ENCODE peak calls at places on chromosome 15, in six cellular contexts. W, P, R, D, M and Z are unnamed samples.

GRCh38 chr15:51401872-51402517 is 60.5 kb downstream of the GLDN start:
- DNase-seq in M (peak; percentile 92), R (no peak), W (peak; percentile 51), P (no peak), D (peak; percentile 34), Z (peak; percentile 78)

GRCh38 chr15:56031836-56032235 is 38.4 kb upstream of the NEDD4 start:
- DNase-seq in M (peak; percentile 29), W (no peak), D (no peak), R (no peak), P (no peak), Z (no peak)

GRCh38 chr15:36742696-36743095 is 163.3 kb downstream of the CDIN1 start:
- DNase-seq in R (no peak), P (no peak), M (no peak), D (no peak), W (no peak), Z (no peak)

GRCh38 chr15:73352082-73352481 is 16.7 kb downstream of the HCN4 start:
- DNase-seq in M (no peak), D (no peak), P (no peak), R (no peak), W (no peak), Z (no peak)

GRCh38 chr15:38864827-38865604 is 300.4 kb upstream of the RASGRP1 start:
- DNase-seq in M (no peak), R (peak; percentile 94), P (peak; percentile 74), D (no peak), W (no peak), Z (peak; percentile 87)

GRCh38 chr15:70799667-70800450 is 36.5 kb upstream of the UACA start:
- DNase-seq in W (no peak), D (no peak), M (no peak), P (peak; percentile 82), R (peak; percentile 98), Z (no peak)

GRCh38 chr15:20353966-20354883 is 187.4 kb downstream of the GOLGA6L6 start:
- DNase-seq in P (peak; percentile 63), M (peak; percentile 91), W (peak; percentile 23), R (no peak), D (peak; percentile 34), Z (peak; percentile 91)

GRCh38 chr15:40957581-40958051 is 4.3 kb downstream of the CHAC1 start:
- DNase-seq in W (no peak), M (no peak), D (no peak), P (peak; percentile 91), R (peak; percentile 24), Z (no peak)

GRCh38 chr15:67140078-67140833 is 74.9 kb downstream of the SMAD3 start:
- DNase-seq in P (peak; percentile 35), R (no peak), W (peak; percentile 47), M (no peak), D (no peak), Z (no peak)

GRCh38 chr15:93250905-93251304 is 161.9 kb upstream of the RGMA start:
- DNase-seq in P (no peak), R (no peak), M (no peak), W (no peak), D (no peak), Z (no peak)

GRCh38 chr15:33309602-33310276 is 1.0 kb upstream of the RYR3 start:
- DNase-seq in R (no peak), D (no peak), W (peak; percentile 36), M (peak; percentile 75), P (peak; percentile 77), Z (no peak)

GRCh38 chr15:58852347-58852746 is 81.1 kb downstream of the SLTM start:
- DNase-seq in M (no peak), R (no peak), P (no peak), D (no peak), W (no peak), Z (no peak)
- TF ChIP-seq CTCF in M (no peak), R (no peak), P (no peak), D (no peak), W (no peak), Z (no peak)

DNA sequence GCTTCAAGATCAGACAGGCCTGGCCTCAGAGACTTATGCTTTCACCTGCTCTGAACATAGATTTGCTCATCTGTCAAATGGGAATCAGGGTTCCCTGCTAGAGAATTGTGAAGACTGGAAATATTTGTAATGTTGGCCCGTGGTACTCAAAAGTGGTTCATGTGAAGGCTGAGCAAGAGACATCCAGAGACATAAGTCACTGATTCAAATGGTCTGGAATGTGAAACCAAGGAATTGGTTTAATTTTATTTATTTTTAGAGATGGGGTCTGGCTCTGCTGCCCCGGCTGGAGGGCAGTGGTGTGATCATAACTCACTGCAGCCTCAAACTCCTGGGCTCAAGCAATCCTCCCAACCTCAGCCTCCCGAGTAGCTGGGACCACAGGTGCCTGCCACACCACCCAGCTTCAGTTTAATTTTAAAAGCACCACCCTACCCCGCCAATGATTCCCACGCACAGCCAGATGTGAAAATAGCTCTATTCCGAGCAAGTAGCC is 60.1 kb downstream of the DAPK2 start:
- DNase-seq in R (no peak), D (no peak), M (no peak), W (no peak), P (no peak), Z (no peak)
- TF ChIP-seq CTCF in R (no peak), D (no peak), M (no peak), W (no peak), P (no peak), Z (no peak)

DNA sequence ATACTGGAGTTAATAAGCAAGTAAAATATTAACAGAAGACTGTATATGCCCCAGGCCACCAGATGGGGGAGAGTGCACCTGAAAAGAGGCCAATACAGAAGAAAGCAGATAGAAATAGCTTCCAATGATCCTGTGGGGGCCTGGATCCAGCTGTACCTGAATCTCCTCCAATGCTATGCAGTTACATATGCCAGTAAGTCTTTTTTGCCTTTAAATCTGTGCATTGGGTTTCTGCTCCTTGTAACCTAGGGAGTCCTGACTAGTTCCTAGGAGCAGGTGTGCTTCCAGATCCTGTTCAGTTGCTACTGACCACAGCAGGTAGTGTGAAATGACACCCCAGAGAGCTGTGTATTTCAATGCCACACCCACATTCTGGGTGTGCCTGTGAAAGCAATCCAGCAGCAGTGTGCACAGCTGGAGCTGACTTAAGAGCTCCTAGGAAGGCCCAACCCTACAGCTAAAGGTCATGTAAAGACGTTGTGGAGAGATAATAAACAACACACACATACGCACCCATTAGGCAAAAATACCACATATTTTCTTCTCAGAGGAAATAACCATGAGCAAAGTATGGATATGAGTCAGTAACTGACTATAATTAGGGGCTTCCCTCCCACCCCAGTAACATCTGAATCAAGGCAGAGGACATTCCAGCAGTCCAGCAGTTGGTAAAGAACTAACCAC is 62.2 kb upstream of the AKAP13 start:
- DNase-seq in W (peak; percentile 61), M (no peak), P (no peak), R (peak; percentile 97), D (no peak), Z (no peak)
- TF ChIP-seq CTCF in W (no peak), M (no peak), P (no peak), R (peak; percentile 22), D (peak; percentile 29), Z (peak; percentile 33)

GRCh38 chr15:63504979-63505841 is 817 bp downstream of the USP3 start:
- DNase-seq in W (no peak), P (peak; percentile 79), M (no peak), D (peak; percentile 52), R (peak; percentile 58), Z (no peak)
- TF ChIP-seq CTCF in W (peak; percentile 39), P (peak; percentile 41), M (peak; percentile 46), D (no peak), R (peak; percentile 23), Z (peak; percentile 33)

GRCh38 chr15:89421219-89421618 is 75.2 kb downstream of the RHCG start:
- DNase-seq in R (no peak), P (no peak), W (no peak), D (no peak), M (no peak), Z (no peak)
- TF ChIP-seq CTCF in R (peak; percentile 1), P (no peak), W (peak; percentile 17), D (no peak), M (no peak), Z (no peak)

DNA sequence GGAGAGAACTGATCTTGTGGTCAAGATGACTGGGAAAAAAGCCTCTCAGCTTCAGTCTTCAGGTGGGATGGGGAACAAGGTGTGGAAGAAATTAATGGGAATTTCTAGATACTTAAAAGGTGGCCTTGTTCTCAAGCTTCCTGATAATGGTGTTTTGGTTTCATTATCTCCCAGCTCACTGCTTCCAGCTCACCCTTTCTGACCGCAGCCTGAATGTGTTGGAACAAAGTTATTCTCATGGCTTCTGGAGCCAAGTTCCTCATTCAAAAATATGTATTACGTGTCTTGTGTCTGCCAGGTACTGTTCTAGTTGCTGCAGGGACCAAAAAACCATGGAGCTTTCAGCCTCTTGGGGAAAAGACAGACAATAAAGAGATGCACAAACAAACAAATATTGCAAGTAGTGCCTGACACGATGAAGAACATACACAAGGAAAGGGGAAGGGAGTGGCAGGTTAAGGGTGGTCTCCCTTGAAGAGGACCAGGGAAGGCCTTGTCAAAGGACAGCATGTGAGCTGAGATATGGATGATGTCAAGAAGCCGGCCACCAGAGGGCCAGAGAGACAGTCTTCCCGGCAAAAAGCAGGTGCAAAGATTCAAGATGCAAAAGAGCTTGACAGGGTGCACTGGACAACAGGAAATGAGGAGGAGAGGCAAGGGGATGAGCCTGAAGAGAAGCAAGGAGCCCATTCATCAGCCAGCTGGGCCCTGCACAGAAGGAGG is 35.5 kb downstream of the ARRDC4 start:
- DNase-seq in D (no peak), W (no peak), R (no peak), P (no peak), M (no peak), Z (no peak)
- TF ChIP-seq CTCF in D (no peak), W (no peak), R (no peak), P (no peak), M (peak; percentile 46), Z (peak; percentile 52)

GRCh38 chr15:57562220-57562769 is 29.4 kb upstream of the MYZAP start:
- DNase-seq in W (no peak), D (no peak), P (no peak), R (no peak), M (no peak), Z (no peak)
- TF ChIP-seq CTCF in W (no peak), D (no peak), P (no peak), R (no peak), M (no peak), Z (no peak)

GRCh38 chr15:81224232-81224631 is 27.6 kb downstream of the IL16 start:
- DNase-seq in R (no peak), D (no peak), W (no peak), P (no peak), M (no peak), Z (no peak)

GRCh38 chr15:81225161-81225671 is 28.5 kb downstream of the IL16 start:
- DNase-seq in R (no peak), W (no peak), M (no peak), D (no peak), P (peak; percentile 85), Z (peak; percentile 56)

GRCh38 chr15:81221449-81221848 is 24.8 kb downstream of the IL16 start:
- DNase-seq in M (no peak), W (no peak), D (no peak), R (no peak), P (peak; percentile 69), Z (no peak)

GRCh38 chr15:81223346-81223971 is 26.8 kb downstream of the IL16 start:
- DNase-seq in P (no peak), M (no peak), D (no peak), W (no peak), R (no peak), Z (no peak)

GRCh38 chr15:81222007-81222406 is 25.3 kb downstream of the IL16 start:
- DNase-seq in M (no peak), P (no peak), W (no peak), D (no peak), R (no peak), Z (peak; percentile 48)
- TF ChIP-seq CTCF in M (no peak), P (no peak), W (no peak), D (no peak), R (no peak), Z (no peak)